ENCODE peak calls at places on chromosomes 2 and 18, in nine cellular contexts. One of them, this sample, is unnamed.
A peak's percentile ranks its signal among the peaks of the same experiment; 100 is the strongest.

GRCh38 chr18:10558243-10558966 is 32.6 kb downstream of the NAPG start:
- DNase-seq in HL-60: no peak
- DNase-seq in HFFc6: no peak
- DNase-seq in AG10803: no peak
- DNase-seq in T follicular helper cell: no peak
- DNase-seq in AG09309: no peak
- DNase-seq in PC-3: no peak
- DNase-seq in SHP77: no peak
- DNase-seq in NCI-H2081: no peak
- DNase-seq in this sample: no peak

GRCh38 chr2:160471950-160472349 is 21.7 kb downstream of the RBMS1 start:
- DNase-seq in HFFc6: no peak
- DNase-seq in PC-3: no peak
- DNase-seq in SHP77: no peak
- DNase-seq in AG09309: no peak
- DNase-seq in HL-60: no peak
- DNase-seq in AG10803: peak; percentile 59
- DNase-seq in T follicular helper cell: no peak
- DNase-seq in NCI-H2081: no peak
- DNase-seq in this sample: no peak

GRCh38 chr18:50183556-50183955 is 11.4 kb downstream of the MYO5B start:
- DNase-seq in SHP77: no peak
- DNase-seq in HFFc6: no peak
- DNase-seq in PC-3: peak; percentile 68
- DNase-seq in AG10803: peak; percentile 0
- DNase-seq in NCI-H2081: no peak
- DNase-seq in HL-60: no peak
- DNase-seq in T follicular helper cell: no peak
- DNase-seq in AG09309: no peak
- DNase-seq in this sample: peak; percentile 60

GRCh38 chr2:232884549-232885263 is 14.6 kb downstream of the SNORC start:
- DNase-seq in HL-60: no peak
- DNase-seq in AG09309: no peak
- DNase-seq in NCI-H2081: no peak
- DNase-seq in SHP77: no peak
- DNase-seq in PC-3: no peak
- DNase-seq in AG10803: no peak
- DNase-seq in T follicular helper cell: no peak
- DNase-seq in HFFc6: no peak
- DNase-seq in this sample: no peak

GRCh38 chr2:44290271-44290670 is 15.0 kb downstream of the SLC3A1 start:
- DNase-seq in HL-60: no peak
- DNase-seq in AG10803: peak; percentile 65
- DNase-seq in SHP77: no peak
- DNase-seq in AG09309: peak; percentile 47
- DNase-seq in NCI-H2081: no peak
- DNase-seq in PC-3: peak; percentile 78
- DNase-seq in T follicular helper cell: no peak
- DNase-seq in HFFc6: peak; percentile 50
- DNase-seq in this sample: peak; percentile 63

GRCh38 chr2:148764820-148765219 is 110.2 kb upstream of the KIF5C start:
- DNase-seq in PC-3: no peak
- DNase-seq in AG09309: no peak
- DNase-seq in SHP77: no peak
- DNase-seq in AG10803: no peak
- DNase-seq in HL-60: no peak
- DNase-seq in HFFc6: no peak
- DNase-seq in T follicular helper cell: no peak
- DNase-seq in NCI-H2081: no peak
- DNase-seq in this sample: no peak

GRCh38 chr2:103361712-103362111 is 599.9 kb downstream of the TMEM182 start:
- DNase-seq in NCI-H2081: no peak
- DNase-seq in HFFc6: no peak
- DNase-seq in AG09309: no peak
- DNase-seq in AG10803: no peak
- DNase-seq in PC-3: no peak
- DNase-seq in HL-60: no peak
- DNase-seq in SHP77: peak; percentile 52
- DNase-seq in T follicular helper cell: no peak
- DNase-seq in this sample: no peak

GRCh38 chr2:184359379-184359778 is 238.9 kb upstream of the ZNF804A start:
- DNase-seq in NCI-H2081: no peak
- DNase-seq in T follicular helper cell: no peak
- DNase-seq in HL-60: no peak
- DNase-seq in PC-3: no peak
- DNase-seq in HFFc6: no peak
- DNase-seq in SHP77: no peak
- DNase-seq in AG10803: no peak
- DNase-seq in AG09309: no peak
- DNase-seq in this sample: no peak

GRCh38 chr2:240420206-240420899 is 15.1 kb upstream of the GPC1 start:
- DNase-seq in AG10803: no peak
- DNase-seq in HFFc6: no peak
- DNase-seq in NCI-H2081: no peak
- DNase-seq in T follicular helper cell: no peak
- DNase-seq in AG09309: no peak
- DNase-seq in PC-3: no peak
- DNase-seq in SHP77: no peak
- DNase-seq in HL-60: no peak
- DNase-seq in this sample: no peak

GRCh38 chr2:13193900-13194299 is 477.2 kb downstream of the TRIB2 start:
- DNase-seq in HL-60: no peak
- DNase-seq in AG09309: no peak
- DNase-seq in SHP77: peak; percentile 74
- DNase-seq in AG10803: peak; percentile 10
- DNase-seq in T follicular helper cell: no peak
- DNase-seq in PC-3: peak; percentile 50
- DNase-seq in NCI-H2081: peak; percentile 63
- DNase-seq in HFFc6: no peak
- DNase-seq in this sample: no peak

GRCh38 chr2:240565267-240566202 is 2.7 kb upstream of the RNPEPL1 start:
- DNase-seq in HFFc6: peak; percentile 57
- DNase-seq in T follicular helper cell: peak; percentile 82
- DNase-seq in HL-60: peak; percentile 87
- DNase-seq in NCI-H2081: no peak
- DNase-seq in PC-3: peak; percentile 76
- DNase-seq in AG09309: no peak
- DNase-seq in AG10803: peak; percentile 78
- DNase-seq in SHP77: peak; percentile 61
- DNase-seq in this sample: peak; percentile 94

GRCh38 chr2:240397542-240397916 is 37.9 kb upstream of the GPC1 start:
- DNase-seq in SHP77: no peak
- DNase-seq in HFFc6: no peak
- DNase-seq in HL-60: no peak
- DNase-seq in AG10803: no peak
- DNase-seq in T follicular helper cell: no peak
- DNase-seq in PC-3: no peak
- DNase-seq in NCI-H2081: no peak
- DNase-seq in AG09309: no peak
- DNase-seq in this sample: no peak

GRCh38 chr18:51107594-51108305 is 77.7 kb downstream of the SMAD4 start:
- DNase-seq in HFFc6: no peak
- DNase-seq in T follicular helper cell: no peak
- DNase-seq in SHP77: no peak
- DNase-seq in NCI-H2081: no peak
- DNase-seq in PC-3: peak; percentile 7
- DNase-seq in AG10803: no peak
- DNase-seq in HL-60: peak; percentile 14
- DNase-seq in AG09309: no peak
- DNase-seq in this sample: no peak

GRCh38 chr2:181070119-181070833 is 89.9 kb downstream of the UBE2E3 start:
- DNase-seq in SHP77: no peak
- DNase-seq in PC-3: peak; percentile 69
- DNase-seq in AG10803: peak; percentile 20
- DNase-seq in HFFc6: peak; percentile 68
- DNase-seq in AG09309: peak; percentile 11
- DNase-seq in HL-60: no peak
- DNase-seq in NCI-H2081: no peak
- DNase-seq in T follicular helper cell: no peak
- DNase-seq in this sample: peak; percentile 79

This sample was measured in NCI-H226.